ENCODE peak calls at places on chromosomes 7 and 10, in seven cellular contexts. I, M, C, X, D, F and B are unnamed samples.
A peak's percentile ranks its signal among the peaks of the same experiment; 100 is the strongest.

GRCh38 chr7:83469076-83469475 is 179.9 kb downstream of the SEMA3E start:
- DNase-seq in X (no peak), C (peak; percentile 78), D (no peak), M (no peak), F (no peak), I (peak; percentile 31), B (no peak)

GRCh38 chr7:143049380-143049779 is 2.8 kb upstream of the OR6V1 start:
- DNase-seq in X (no peak), F (no peak), I (no peak), M (no peak), C (no peak), D (no peak), B (no peak)

GRCh38 chr7:80740778-80741545 is 102.5 kb downstream of the CD36 start:
- DNase-seq in F (no peak), I (peak; percentile 24), X (no peak), M (no peak), C (peak; percentile 76), D (no peak), B (no peak)

GRCh38 chr10:33657154-33657900 is 322.9 kb upstream of the NRP1 start:
- DNase-seq in F (no peak), M (no peak), I (no peak), D (no peak), X (no peak), C (peak; percentile 31), B (no peak)

GRCh38 chr7:139330333-139331030 is 10.7 kb upstream of the FMC1 start:
- DNase-seq in F (no peak), M (no peak), X (no peak), I (no peak), C (no peak), D (no peak), B (no peak)

GRCh38 chr7:123070702-123071286 is 75.3 kb upstream of the TAS2R16 start:
- DNase-seq in M (no peak), F (no peak), I (peak; percentile 29), D (no peak), C (no peak), X (no peak), B (peak; percentile 60)

GRCh38 chr10:133313192-133313591 is 4.5 kb downstream of the ZNF511 start:
- DNase-seq in D (no peak), C (no peak), X (no peak), F (no peak), I (no peak), M (no peak), B (no peak)

GRCh38 chr10:78905015-78905939 is 163.5 kb upstream of the ZMIZ1 start:
- DNase-seq in X (peak; percentile 19), M (no peak), F (peak; percentile 37), I (no peak), C (no peak), D (no peak), B (no peak)

GRCh38 chr10:71270301-71270777 is 48.7 kb upstream of the SLC29A3 start:
- DNase-seq in I (peak; percentile 92), F (peak; percentile 75), D (peak; percentile 68), X (peak; percentile 87), M (peak; percentile 38), C (peak; percentile 84), B (peak; percentile 95)

GRCh38 chr10:30542001-30542861 is 87.3 kb downstream of the LYZL2 start:
- DNase-seq in X (no peak), D (no peak), M (no peak), C (no peak), F (no peak), I (no peak), B (no peak)

GRCh38 chr7:150425670-150426069 is 24.8 kb upstream of the GIMAP8 start:
- DNase-seq in M (no peak), D (no peak), I (no peak), F (no peak), X (peak; percentile 5), C (no peak), B (no peak)

GRCh38 chr7:130595986-130596385 is 72.6 kb downstream of the COPG2 start:
- DNase-seq in X (no peak), M (no peak), C (peak; percentile 2), F (no peak), I (peak; percentile 31), D (no peak), B (no peak)

GRCh38 chr10:22420787-22421517 is 75.7 kb downstream of the SPAG6 start:
- DNase-seq in X (no peak), F (no peak), M (no peak), D (no peak), I (no peak), C (peak; percentile 16), B (no peak)

GRCh38 chr10:104548090-104548489 is 93.0 kb upstream of the SORCS3 start:
- DNase-seq in C (peak; percentile 16), F (peak; percentile 54), X (no peak), I (no peak), D (peak; percentile 31), M (no peak), B (peak; percentile 56)

GRCh38 chr7:142581341-142581740 is 167.9 kb upstream of the PRSS1 start:
- DNase-seq in C (no peak), F (no peak), X (no peak), D (no peak), M (peak; percentile 73), I (no peak), B (peak; percentile 69)

GRCh38 chr10:110618206-110618605 is 25.9 kb upstream of the RBM20 start:
- DNase-seq in C (no peak), D (no peak), I (no peak), F (no peak), M (no peak), X (no peak), B (no peak)

GRCh38 chr10:95315509-95315908 is 24.7 kb upstream of the PDLIM1 start:
- DNase-seq in I (no peak), F (no peak), C (no peak), M (no peak), D (no peak), X (no peak), B (peak; percentile 89)

GRCh38 chr10:30178565-30178964 is 119.2 kb upstream of the JCAD start:
- DNase-seq in F (no peak), I (peak; percentile 42), C (peak; percentile 91), M (peak; percentile 37), D (peak; percentile 8), X (no peak), B (no peak)

GRCh38 chr10:68155615-68156205 is 46.4 kb downstream of the MYPN start:
- DNase-seq in X (no peak), M (no peak), F (no peak), I (peak; percentile 14), C (peak; percentile 50), D (no peak), B (no peak)

GRCh38 chr10:921471-922414 is 9.8 kb downstream of the LARP4B start:
- DNase-seq in C (peak; percentile 72), M (no peak), I (peak; percentile 78), D (no peak), X (no peak), F (no peak), B (no peak)

DNA sequence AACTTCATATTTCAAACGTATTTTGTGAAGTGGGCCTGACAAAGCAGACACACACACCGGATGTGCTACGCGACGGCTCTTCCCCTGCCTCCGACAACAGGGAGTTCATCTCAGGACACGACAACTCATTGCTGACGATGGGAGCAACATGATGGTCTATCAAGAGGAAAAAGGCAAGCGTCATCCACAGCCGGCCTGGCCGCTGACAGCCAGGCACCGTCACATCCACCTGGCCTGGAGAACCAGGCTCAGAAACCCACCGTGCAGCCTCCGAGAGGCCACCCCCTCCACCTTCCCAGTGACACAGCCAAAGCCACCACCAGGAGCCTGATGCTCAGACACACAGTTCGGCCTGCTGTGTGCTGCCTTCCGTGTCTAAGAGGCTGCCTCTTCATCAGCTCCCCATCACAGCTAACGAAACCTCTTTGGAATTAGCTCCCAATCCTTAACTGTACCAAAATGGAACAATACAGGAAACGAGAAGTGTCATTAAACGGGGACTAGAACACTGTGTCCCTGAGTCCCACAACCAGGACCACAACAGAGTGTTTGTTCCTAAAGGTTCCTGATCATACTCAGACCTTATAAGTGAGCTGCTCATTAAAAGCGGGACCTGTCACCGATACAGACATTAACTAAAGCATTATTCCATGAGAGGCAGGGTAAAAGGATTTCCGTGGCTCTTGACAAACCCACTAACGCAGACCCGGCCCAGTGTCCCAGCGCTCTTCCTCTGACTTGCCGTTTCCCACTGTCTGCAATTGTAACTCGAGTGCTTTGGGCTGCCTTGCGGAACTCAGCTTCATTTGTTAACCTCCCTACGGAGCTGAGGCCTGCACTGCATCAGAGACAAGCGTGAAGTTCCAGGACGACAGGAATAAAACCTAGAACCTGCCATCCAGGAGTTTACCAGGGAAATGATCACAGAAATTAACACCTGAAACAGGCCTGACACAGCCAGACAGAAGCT is 76.6 kb downstream of the SFMBT2 start:
- DNase-seq in C (peak; percentile 45), F (no peak), M (no peak), X (peak; percentile 38), I (peak; percentile 71), D (no peak), B (peak; percentile 19)
- H3K9ac ChIP-seq in C (no peak overlapping the region), F (no peak overlapping the region), M (no peak overlapping the region), X (no peak overlapping the region), I (no peak overlapping the region), D (no peak overlapping the region), B (no peak overlapping the region)

DNA sequence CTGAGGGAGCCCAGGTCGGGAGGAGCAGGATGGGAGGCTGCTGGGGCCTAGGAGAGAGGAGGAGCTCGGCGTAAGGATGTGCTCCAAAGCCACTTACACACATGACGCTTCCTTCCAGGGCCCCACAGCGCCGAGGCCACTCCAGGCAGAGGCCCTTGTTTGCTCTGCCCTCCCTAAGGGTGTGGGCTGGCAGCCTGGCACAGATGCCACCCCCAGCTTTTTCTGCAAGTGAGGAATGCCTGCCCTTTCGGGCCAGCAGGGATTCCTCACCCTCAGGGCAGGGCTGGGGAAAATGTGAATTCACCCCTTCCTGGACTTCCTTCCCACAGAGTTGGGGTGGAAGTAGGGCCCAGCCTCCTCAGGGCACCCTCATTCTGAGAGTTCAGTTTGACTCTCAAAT is 5.6 kb upstream of the AQP1 start:
- DNase-seq in I (no peak), M (no peak), X (no peak), C (no peak), D (no peak), F (no peak), B (no peak)
- H3K18ac ChIP-seq in I (no peak overlapping the region), M (no peak overlapping the region), X (no peak overlapping the region), C (no peak overlapping the region), D (peak overlapping the region; percentile 27), F (no peak overlapping the region), B (no peak overlapping the region)

GRCh38 chr7:40436761-40437160 is 302.0 kb downstream of the SUGCT start:
- DNase-seq in D (no peak), C (no peak), F (no peak), I (no peak), M (no peak), X (no peak), B (no peak)
- H3K9ac ChIP-seq in D (no peak overlapping the region), C (no peak overlapping the region), F (no peak overlapping the region), I (peak overlapping the region; percentile 9), M (no peak overlapping the region), X (no peak overlapping the region), B (no peak overlapping the region)

DNA sequence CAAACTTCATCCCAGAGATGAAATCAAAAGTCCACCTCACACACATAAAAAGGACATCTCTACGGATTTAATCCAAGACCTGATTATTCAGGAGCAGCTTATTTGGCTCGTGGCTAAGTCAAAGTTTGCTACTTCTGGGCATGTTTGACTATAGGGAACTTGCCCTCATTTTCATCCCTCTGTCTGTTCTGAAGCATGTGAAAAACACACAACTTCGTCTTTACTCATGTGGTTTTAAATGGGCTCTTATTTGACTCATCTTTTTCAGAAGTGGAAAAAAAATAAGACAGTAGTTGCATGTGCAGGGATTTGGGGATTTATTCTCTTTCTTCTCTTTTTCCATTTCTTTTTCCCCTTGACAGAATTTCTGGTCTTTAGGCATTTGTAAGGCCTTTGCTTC is 295.9 kb downstream of the TFEC start:
- DNase-seq in I (no peak), M (no peak), F (no peak), C (no peak), X (no peak), D (no peak), B (no peak)
- H3K18ac ChIP-seq in I (no peak overlapping the region), M (no peak overlapping the region), F (no peak overlapping the region), C (no peak overlapping the region), X (no peak overlapping the region), D (no peak overlapping the region), B (no peak overlapping the region)

GRCh38 chr10:128187788-128188185 is 61.6 kb upstream of the MKI67 start:
- DNase-seq in C (no peak), I (no peak), M (no peak), F (no peak), X (no peak), D (no peak), B (no peak)
- H3K9ac ChIP-seq in C (no peak overlapping the region), I (no peak overlapping the region), M (no peak overlapping the region), F (no peak overlapping the region), X (no peak overlapping the region), D (no peak overlapping the region), B (no peak overlapping the region)